ENCODE peak calls at places on chromosomes 3 and 15, in nine cellular contexts. One of them, this sample, is unnamed.

GRCh38 chr3:25854635-25855034 is 64.7 kb downstream of the OXSM start:
- DNase-seq in A549: peak
- DNase-seq in H1: no peak
- DNase-seq in esophagus muscularis mucosa: no peak
- DNase-seq in transverse colon: no peak
- DNase-seq in ovary: no peak
- DNase-seq in HepG2: no peak
- DNase-seq in stomach: no peak
- DNase-seq in SK-N-SH: no peak
- DNase-seq in this sample: no peak

GRCh38 chr3:3689601-3690375 is 109.4 kb upstream of the LRRN1 start:
- DNase-seq in stomach: no peak
- DNase-seq in transverse colon: no peak
- DNase-seq in SK-N-SH: no peak
- DNase-seq in HepG2: no peak
- DNase-seq in H1: no peak
- DNase-seq in A549: no peak
- DNase-seq in esophagus muscularis mucosa: peak
- DNase-seq in ovary: no peak
- DNase-seq in this sample: no peak

GRCh38 chr3:155369735-155370134 is 76.3 kb upstream of the STRIT1 start:
- DNase-seq in transverse colon: no peak
- DNase-seq in stomach: no peak
- DNase-seq in ovary: no peak
- DNase-seq in HepG2: no peak
- DNase-seq in A549: no peak
- DNase-seq in esophagus muscularis mucosa: no peak
- DNase-seq in H1: no peak
- DNase-seq in SK-N-SH: no peak
- DNase-seq in this sample: no peak

GRCh38 chr3:14837864-14838263 is 19.1 kb downstream of the FGD5 start:
- DNase-seq in esophagus muscularis mucosa: no peak
- DNase-seq in H1: no peak
- DNase-seq in stomach: no peak
- DNase-seq in HepG2: no peak
- DNase-seq in SK-N-SH: peak
- DNase-seq in ovary: no peak
- DNase-seq in transverse colon: no peak
- DNase-seq in A549: no peak
- DNase-seq in this sample: no peak

GRCh38 chr15:88299502-88299901 is 43.0 kb upstream of the NTRK3 start:
- DNase-seq in HepG2: no peak
- DNase-seq in stomach: no peak
- DNase-seq in SK-N-SH: peak
- DNase-seq in H1: no peak
- DNase-seq in esophagus muscularis mucosa: no peak
- DNase-seq in ovary: no peak
- DNase-seq in transverse colon: no peak
- DNase-seq in A549: no peak
- DNase-seq in this sample: no peak

GRCh38 chr15:92807971-92808571 is 92.1 kb upstream of the CHD2 start:
- DNase-seq in stomach: no peak
- DNase-seq in A549: no peak
- DNase-seq in ovary: no peak
- DNase-seq in esophagus muscularis mucosa: no peak
- DNase-seq in H1: no peak
- DNase-seq in SK-N-SH: no peak
- DNase-seq in HepG2: no peak
- DNase-seq in transverse colon: peak
- DNase-seq in this sample: peak

GRCh38 chr3:41893977-41894376 is 67.9 kb downstream of the ULK4 start:
- DNase-seq in HepG2: peak
- DNase-seq in A549: peak
- DNase-seq in ovary: no peak
- DNase-seq in transverse colon: no peak
- DNase-seq in H1: no peak
- DNase-seq in SK-N-SH: peak
- DNase-seq in stomach: no peak
- DNase-seq in esophagus muscularis mucosa: no peak
- DNase-seq in this sample: no peak

GRCh38 chr15:100200287-100200772 is 141.4 kb downstream of the ADAMTS17 start:
- DNase-seq in ovary: peak
- DNase-seq in H1: no peak
- DNase-seq in SK-N-SH: no peak
- DNase-seq in A549: no peak
- DNase-seq in stomach: no peak
- DNase-seq in esophagus muscularis mucosa: no peak
- DNase-seq in HepG2: no peak
- DNase-seq in transverse colon: no peak
- DNase-seq in this sample: no peak

GRCh38 chr3:23396746-23397145 is 193.6 kb downstream of the UBE2E2 start:
- DNase-seq in H1: no peak
- DNase-seq in ovary: no peak
- DNase-seq in SK-N-SH: no peak
- DNase-seq in esophagus muscularis mucosa: no peak
- DNase-seq in transverse colon: no peak
- DNase-seq in stomach: no peak
- DNase-seq in HepG2: no peak
- DNase-seq in A549: no peak
- DNase-seq in this sample: no peak

GRCh38 chr3:80688814-80689213 is 921.0 kb upstream of the ROBO1 start:
- DNase-seq in HepG2: peak
- DNase-seq in A549: no peak
- DNase-seq in ovary: no peak
- DNase-seq in SK-N-SH: peak
- DNase-seq in stomach: no peak
- DNase-seq in esophagus muscularis mucosa: no peak
- DNase-seq in H1: no peak
- DNase-seq in transverse colon: no peak
- DNase-seq in this sample: no peak

GRCh38 chr3:161266731-161267150 is 45.6 kb downstream of the NMD3 start:
- DNase-seq in esophagus muscularis mucosa: no peak
- DNase-seq in stomach: no peak
- DNase-seq in A549: no peak
- DNase-seq in ovary: no peak
- DNase-seq in HepG2: peak
- DNase-seq in SK-N-SH: no peak
- DNase-seq in transverse colon: no peak
- DNase-seq in H1: no peak
- DNase-seq in this sample: no peak

GRCh38 chr3:16350041-16350952 is 85.3 kb downstream of the OXNAD1 start:
- DNase-seq in transverse colon: no peak
- DNase-seq in H1: no peak
- DNase-seq in ovary: no peak
- DNase-seq in stomach: no peak
- DNase-seq in SK-N-SH: peak
- DNase-seq in HepG2: no peak
- DNase-seq in esophagus muscularis mucosa: no peak
- DNase-seq in A549: no peak
- DNase-seq in this sample: no peak

GRCh38 chr15:99613887-99614642 is 48.3 kb downstream of the MEF2A start:
- DNase-seq in transverse colon: peak
- DNase-seq in esophagus muscularis mucosa: no peak
- DNase-seq in ovary: peak
- DNase-seq in A549: no peak
- DNase-seq in stomach: no peak
- DNase-seq in SK-N-SH: no peak
- DNase-seq in H1: no peak
- DNase-seq in HepG2: peak
- DNase-seq in this sample: no peak

GRCh38 chr3:132788299-132788698 is 66.1 kb upstream of the NPHP3 start:
- DNase-seq in stomach: no peak
- DNase-seq in H1: no peak
- DNase-seq in esophagus muscularis mucosa: no peak
- DNase-seq in A549: no peak
- DNase-seq in SK-N-SH: no peak
- DNase-seq in ovary: no peak
- DNase-seq in transverse colon: no peak
- DNase-seq in HepG2: no peak
- DNase-seq in this sample: no peak

GRCh38 chr3:51622868-51623267 is 48.2 kb upstream of the TEX264 start:
- DNase-seq in ovary: peak
- DNase-seq in esophagus muscularis mucosa: no peak
- DNase-seq in SK-N-SH: peak
- DNase-seq in transverse colon: no peak
- DNase-seq in H1: no peak
- DNase-seq in A549: no peak
- DNase-seq in stomach: peak
- DNase-seq in HepG2: no peak
- DNase-seq in this sample: no peak

GRCh38 chr15:100075284-100075683 is 266.5 kb downstream of the ADAMTS17 start:
- DNase-seq in ovary: no peak
- DNase-seq in stomach: no peak
- DNase-seq in A549: no peak
- DNase-seq in transverse colon: no peak
- DNase-seq in H1: no peak
- DNase-seq in esophagus muscularis mucosa: no peak
- DNase-seq in SK-N-SH: no peak
- DNase-seq in HepG2: no peak
- DNase-seq in this sample: no peak

DNA sequence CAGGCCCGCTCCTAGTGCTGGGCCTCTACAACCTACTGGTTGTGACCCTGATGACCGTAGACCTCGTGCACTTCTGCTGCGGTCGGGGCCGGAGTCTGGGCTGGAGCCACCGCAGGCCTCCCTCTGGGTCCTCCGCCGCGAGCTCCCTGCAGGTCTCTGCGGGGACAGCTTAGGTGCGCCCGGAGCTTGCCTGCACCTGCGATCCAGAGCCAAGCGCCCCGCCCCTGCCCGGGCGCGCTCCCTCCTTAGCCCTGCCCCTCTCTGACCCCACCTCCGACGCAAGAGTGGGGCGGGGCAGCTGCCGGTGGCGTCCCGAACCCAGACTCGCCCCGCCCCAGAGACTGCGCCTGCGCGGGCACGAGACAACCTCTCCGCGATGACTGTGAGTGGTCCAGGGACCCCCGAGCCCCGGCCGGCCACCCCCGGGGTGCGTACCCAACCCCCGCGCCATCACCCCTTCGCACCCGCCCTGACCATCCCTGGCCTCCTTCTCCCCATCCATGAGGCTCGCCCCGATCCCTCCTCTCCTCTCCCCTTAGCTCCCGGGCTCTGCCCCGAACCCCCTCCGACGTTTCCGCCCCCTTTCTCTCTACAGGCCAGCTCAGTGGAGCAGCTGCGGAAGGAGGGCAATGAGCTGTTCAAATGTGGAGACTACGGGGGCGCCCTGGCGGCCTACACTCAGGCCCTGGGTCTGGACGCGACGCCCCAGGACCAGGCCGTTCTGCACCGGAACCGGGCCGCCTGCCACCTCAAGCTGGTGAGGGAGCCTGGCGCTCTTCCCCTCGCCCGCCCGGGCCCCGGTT is at the start of gene UNC45A:
- DNase-seq in esophagus muscularis mucosa: peak
- DNase-seq in H1: peak
- DNase-seq in SK-N-SH: peak
- DNase-seq in A549: peak
- DNase-seq in HepG2: peak
- DNase-seq in ovary: peak
- DNase-seq in stomach: peak
- DNase-seq in transverse colon: peak
- DNase-seq in this sample: peak
- TF ChIP-seq CTCF in esophagus muscularis mucosa: no peak
- TF ChIP-seq CTCF in H1: no peak
- TF ChIP-seq CTCF in SK-N-SH: no peak
- TF ChIP-seq CTCF in A549: no peak
- TF ChIP-seq CTCF in HepG2: peak
- TF ChIP-seq CTCF in ovary: no peak
- TF ChIP-seq CTCF in stomach: no peak
- TF ChIP-seq CTCF in transverse colon: no peak
- TF ChIP-seq CTCF in this sample: no peak

GRCh38 chr15:90600954-90601353 is 71.2 kb downstream of the CRTC3 start:
- DNase-seq in ovary: no peak
- DNase-seq in H1: no peak
- DNase-seq in stomach: no peak
- DNase-seq in SK-N-SH: no peak
- DNase-seq in HepG2: no peak
- DNase-seq in esophagus muscularis mucosa: no peak
- DNase-seq in A549: no peak
- DNase-seq in transverse colon: no peak
- DNase-seq in this sample: no peak
- TF ChIP-seq EP300 in ovary: no peak
- TF ChIP-seq EP300 in H1: no peak
- TF ChIP-seq EP300 in stomach: no peak
- TF ChIP-seq EP300 in SK-N-SH: no peak
- TF ChIP-seq EP300 in HepG2: no peak
- TF ChIP-seq EP300 in esophagus muscularis mucosa: no peak
- TF ChIP-seq EP300 in A549: no peak
- TF ChIP-seq EP300 in transverse colon: no peak
- TF ChIP-seq EP300 in this sample: no peak

GRCh38 chr15:43905755-43906154 is 79.0 kb downstream of the WDR76 start:
- DNase-seq in HepG2: no peak
- DNase-seq in ovary: no peak
- DNase-seq in esophagus muscularis mucosa: no peak
- DNase-seq in H1: no peak
- DNase-seq in SK-N-SH: no peak
- DNase-seq in A549: no peak
- DNase-seq in stomach: no peak
- DNase-seq in transverse colon: no peak
- DNase-seq in this sample: no peak
- H3K4me3 ChIP-seq in HepG2: no peak
- H3K4me3 ChIP-seq in ovary: no peak
- H3K4me3 ChIP-seq in esophagus muscularis mucosa: no peak
- H3K4me3 ChIP-seq in H1: no peak
- H3K4me3 ChIP-seq in SK-N-SH: no peak
- H3K4me3 ChIP-seq in A549: no peak
- H3K4me3 ChIP-seq in stomach: no peak
- H3K4me3 ChIP-seq in transverse colon: no peak
- H3K4me3 ChIP-seq in this sample: no peak

GRCh38 chr3:97827741-97828471 is 6.1 kb downstream of the CRYBG3 start:
- DNase-seq in HepG2: no peak
- DNase-seq in transverse colon: no peak
- DNase-seq in SK-N-SH: no peak
- DNase-seq in stomach: no peak
- DNase-seq in ovary: no peak
- DNase-seq in esophagus muscularis mucosa: no peak
- DNase-seq in H1: no peak
- DNase-seq in A549: no peak
- DNase-seq in this sample: no peak

GRCh38 chr3:97825101-97825500 is 3.3 kb downstream of the CRYBG3 start:
- DNase-seq in transverse colon: no peak
- DNase-seq in stomach: no peak
- DNase-seq in HepG2: no peak
- DNase-seq in ovary: no peak
- DNase-seq in esophagus muscularis mucosa: no peak
- DNase-seq in A549: no peak
- DNase-seq in SK-N-SH: no peak
- DNase-seq in H1: no peak
- DNase-seq in this sample: no peak

GRCh38 chr3:97831140-97831539 is 9.3 kb downstream of the CRYBG3 start:
- DNase-seq in ovary: no peak
- DNase-seq in esophagus muscularis mucosa: no peak
- DNase-seq in SK-N-SH: no peak
- DNase-seq in HepG2: peak
- DNase-seq in A549: no peak
- DNase-seq in transverse colon: no peak
- DNase-seq in H1: no peak
- DNase-seq in stomach: no peak
- DNase-seq in this sample: no peak

GRCh38 chr3:97830627-97831026 is 8.8 kb downstream of the CRYBG3 start:
- DNase-seq in H1: no peak
- DNase-seq in esophagus muscularis mucosa: no peak
- DNase-seq in ovary: no peak
- DNase-seq in SK-N-SH: no peak
- DNase-seq in transverse colon: no peak
- DNase-seq in A549: no peak
- DNase-seq in stomach: no peak
- DNase-seq in HepG2: no peak
- DNase-seq in this sample: no peak

GRCh38 chr3:97829198-97829597 is 7.4 kb downstream of the CRYBG3 start:
- DNase-seq in A549: no peak
- DNase-seq in transverse colon: no peak
- DNase-seq in esophagus muscularis mucosa: no peak
- DNase-seq in ovary: no peak
- DNase-seq in H1: no peak
- DNase-seq in stomach: no peak
- DNase-seq in HepG2: no peak
- DNase-seq in SK-N-SH: no peak
- DNase-seq in this sample: no peak
- TF ChIP-seq CTCF in A549: no peak
- TF ChIP-seq CTCF in transverse colon: no peak
- TF ChIP-seq CTCF in esophagus muscularis mucosa: no peak
- TF ChIP-seq CTCF in ovary: no peak
- TF ChIP-seq CTCF in H1: no peak
- TF ChIP-seq CTCF in stomach: no peak
- TF ChIP-seq CTCF in HepG2: no peak
- TF ChIP-seq CTCF in SK-N-SH: no peak
- TF ChIP-seq CTCF in this sample: no peak

This sample was measured in suprapubic skin.